ENCODE peak calls at places on chromosome 1, in nine cellular contexts. T is cardiac muscle cell; L is effector memory CD4-positive, alpha-beta T cell; M is mammary epithelial cell; C is osteoblast; Z is fibroblast of lung; O is CD8-positive, alpha-beta memory T cell; B is Peyer's patch; U is spleen. H is an unnamed sample.
A peak's percentile ranks its signal among the peaks of the same experiment; 100 is the strongest.

GRCh38 chr1:65172936-65173335 is 24.9 kb downstream of the AK4 start:
- DNase-seq in Z (no peak), T (no peak), C (no peak), O (no peak), L (no peak), B (no peak), M (peak; percentile 58), U (no peak), H (no peak)

GRCh38 chr1:60989745-60990718 is 92.3 kb upstream of the NFIA start:
- DNase-seq in Z (peak; percentile 84), T (peak; percentile 90), B (no peak), U (no peak), C (peak; percentile 86), M (peak; percentile 75), O (no peak), L (no peak), H (no peak)

GRCh38 chr1:108643492-108644333 is 17.2 kb downstream of the HENMT1 start:
- DNase-seq in M (peak; percentile 46), U (no peak), O (peak; percentile 69), Z (peak; percentile 86), L (no peak), T (peak; percentile 89), C (peak; percentile 91), B (peak; percentile 57), H (peak; percentile 60)

GRCh38 chr1:98325646-98326441 is 335.7 kb upstream of the SNX7 start:
- DNase-seq in U (no peak), C (no peak), T (peak; percentile 92), O (no peak), L (no peak), Z (peak; percentile 92), B (no peak), M (peak; percentile 97), H (no peak)

GRCh38 chr1:166479052-166479631 is 312.3 kb upstream of the FAM78B start:
- DNase-seq in L (peak; percentile 2), Z (peak; percentile 32), C (no peak), O (peak; percentile 17), T (peak; percentile 41), M (peak; percentile 9), B (peak; percentile 62), U (no peak), H (peak; percentile 21)

GRCh38 chr1:229887043-229887822 is 179.8 kb upstream of the GALNT2 start:
- DNase-seq in L (no peak), C (no peak), U (no peak), Z (no peak), T (no peak), M (peak; percentile 97), O (no peak), B (no peak), H (no peak)

GRCh38 chr1:213303286-213303685 is 252.2 kb downstream of the RPS6KC1 start:
- DNase-seq in O (no peak), B (no peak), U (no peak), C (no peak), Z (peak; percentile 8), L (no peak), T (peak; percentile 56), M (no peak), H (peak; percentile 73)

GRCh38 chr1:207463571-207463970 is 9.4 kb downstream of the CR2 start:
- DNase-seq in B (no peak), Z (no peak), O (no peak), U (no peak), L (no peak), T (no peak), C (no peak), M (no peak), H (no peak)

GRCh38 chr1:53530550-53530949 is 71.4 kb downstream of the DMRTB1 start:
- DNase-seq in L (no peak), Z (no peak), B (no peak), T (no peak), U (no peak), C (peak; percentile 38), M (no peak), O (no peak), H (no peak)

GRCh38 chr1:32753532-32754281 is 51.1 kb upstream of the SYNC start:
- DNase-seq in C (peak; percentile 99), L (peak; percentile 58), M (peak; percentile 77), B (peak; percentile 72), U (peak; percentile 85), T (peak; percentile 62), Z (no peak), O (peak; percentile 71), H (peak; percentile 100)

GRCh38 chr1:6473156-6473555 is 7.2 kb upstream of the TNFRSF25 start:
- DNase-seq in L (no peak), Z (no peak), C (no peak), O (no peak), M (no peak), T (no peak), U (no peak), B (no peak), H (no peak)

DNA sequence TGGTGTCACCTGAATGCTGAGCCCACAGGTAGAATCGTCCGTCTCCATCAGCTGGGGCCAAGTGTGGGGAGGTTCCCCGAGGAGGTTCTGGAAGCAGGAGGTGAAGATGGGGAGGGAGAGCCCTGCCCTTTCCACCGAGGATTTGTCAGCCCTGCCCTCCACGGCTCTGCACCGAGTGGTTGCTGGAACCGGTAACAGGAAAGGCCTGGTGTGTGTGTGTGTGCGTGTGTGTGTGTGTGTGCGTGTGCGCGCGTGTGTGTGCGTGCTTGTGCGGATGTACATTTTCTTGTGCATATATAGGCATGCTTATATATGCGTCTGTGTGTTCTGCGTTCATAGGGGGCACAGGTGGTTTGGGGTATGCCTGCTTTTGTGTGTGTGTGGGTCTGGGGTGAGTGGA is 3.5 kb downstream of the NBL1 start:
- DNase-seq in L (no peak), B (no peak), T (no peak), C (peak; percentile 85), Z (no peak), M (no peak), U (no peak), O (peak; percentile 58), H (no peak)
- H3K4me3 ChIP-seq in L (no peak overlapping the region), B (no peak overlapping the region), T (no peak overlapping the region), C (no peak overlapping the region), Z (peak overlapping the region; percentile 78), M (no peak overlapping the region), U (no peak overlapping the region), O (no peak overlapping the region), H (no peak overlapping the region)

GRCh38 chr1:9041116-9041779 is 15.0 kb upstream of the SLC2A7 start:
- DNase-seq in Z (no peak), C (peak; percentile 75), M (no peak), L (no peak), T (no peak), U (peak; percentile 40), O (no peak), B (no peak), H (no peak)

GRCh38 chr1:9042272-9042671 is 16.0 kb upstream of the SLC2A7 start:
- DNase-seq in O (no peak), M (no peak), L (no peak), Z (no peak), U (no peak), C (no peak), T (no peak), B (no peak), H (no peak)

GRCh38 chr1:9040659-9041030 is 14.4 kb upstream of the SLC2A7 start:
- DNase-seq in U (peak; percentile 1), L (no peak), B (no peak), O (no peak), C (peak; percentile 39), M (no peak), T (no peak), Z (no peak), H (no peak)

GRCh38 chr1:9047019-9047418 is 20.8 kb upstream of the SLC2A7 start:
- DNase-seq in O (no peak), M (no peak), C (no peak), T (no peak), Z (no peak), B (no peak), L (no peak), U (no peak), H (no peak)

DNA sequence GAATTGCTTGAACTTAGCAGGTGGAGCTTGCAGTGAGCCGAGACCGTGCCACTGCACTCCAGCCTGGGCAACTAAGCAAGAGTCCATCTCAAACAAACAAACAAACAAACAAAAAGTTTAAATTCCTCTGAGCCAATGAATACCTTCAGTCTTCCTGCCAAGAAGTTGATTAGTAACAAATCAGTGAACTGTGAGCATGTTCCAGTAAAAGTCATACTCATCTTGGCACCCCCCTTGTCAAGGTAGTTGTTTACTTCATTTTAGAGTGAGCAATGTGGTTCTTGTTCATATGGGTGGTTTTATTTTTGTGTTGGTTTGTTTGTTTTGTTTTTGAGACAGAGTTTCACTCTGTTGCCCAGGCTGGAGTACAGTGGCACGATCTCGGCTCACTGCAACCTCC is 18.0 kb upstream of the SLC2A7 start:
- DNase-seq in Z (no peak), T (no peak), U (no peak), B (no peak), L (no peak), O (no peak), C (no peak), M (no peak), H (no peak)
- H3K36me3 ChIP-seq in Z (no peaks in the 10 kb centered on the region), T (no peaks in the 10 kb centered on the region), U (peaks cover 47% of the 10 kb centered on the region), B (no peaks in the 10 kb centered on the region), L (no peaks in the 10 kb centered on the region), O (no peaks in the 10 kb centered on the region), C (no peaks in the 10 kb centered on the region), M (no peaks in the 10 kb centered on the region), H (no peaks in the 10 kb centered on the region)

GRCh38 chr1:8666394-8667167 is 150.9 kb downstream of the RERE start:
- DNase-seq in L (no peak), T (peak; percentile 31), U (no peak), M (no peak), Z (peak; percentile 66), B (no peak), C (no peak), O (no peak), H (no peak)

GRCh38 chr1:8665824-8666223 is 151.6 kb downstream of the RERE start:
- DNase-seq in M (no peak), L (no peak), Z (no peak), O (no peak), U (no peak), C (no peak), B (no peak), T (no peak), H (no peak)

GRCh38 chr1:8663915-8664331 is 153.5 kb downstream of the RERE start:
- DNase-seq in M (no peak), C (no peak), L (no peak), T (peak; percentile 74), B (peak; percentile 42), Z (peak; percentile 61), O (no peak), U (no peak), H (no peak)

GRCh38 chr1:8663090-8663802 is 154.2 kb downstream of the RERE start:
- DNase-seq in U (no peak), Z (no peak), L (no peak), M (no peak), C (no peak), B (no peak), O (no peak), T (peak; percentile 32), H (no peak)

GRCh38 chr1:8664887-8665286 is 152.6 kb downstream of the RERE start:
- DNase-seq in O (no peak), M (no peak), Z (no peak), L (no peak), T (no peak), C (no peak), U (no peak), B (no peak), H (no peak)
- H3K4me3 ChIP-seq in O (no peak overlapping the region), M (no peak overlapping the region), Z (no peak overlapping the region), L (no peak overlapping the region), T (no peak overlapping the region), C (no peak overlapping the region), U (no peak overlapping the region), B (no peak overlapping the region), H (no peak overlapping the region)

GRCh38 chr1:169122976-169123375 is 16.5 kb downstream of the ATP1B1 start:
- DNase-seq in L (no peak), O (no peak), C (no peak), B (no peak), Z (no peak), U (no peak), T (no peak), M (no peak), H (no peak)
- H3K36me3 ChIP-seq in L (no peaks in the 10 kb centered on the region), O (no peaks in the 10 kb centered on the region), C (no peaks in the 10 kb centered on the region), B (no peaks in the 10 kb centered on the region), Z (no peaks in the 10 kb centered on the region), U (peaks cover 39% of the 10 kb centered on the region), T (peaks cover 87% of the 10 kb centered on the region), M (peaks cover 12% of the 10 kb centered on the region), H (peaks cover 3% of the 10 kb centered on the region)